ENCODE peak calls at places on chromosomes 4 and X, in nine cellular contexts. O is GM23338, H is stomach, J is spleen, F is SK-N-SH, Z is H1, X is K562, R is HCT116, B is endothelial cell of umbilical vein. Q is an unnamed sample.

GRCh38 chr4:90069151-90069550 is 58.0 kb upstream of the CCSER1 start:
- DNase-seq in R (peak; percentile 47), B (peak; percentile 6), Z (no peak), F (no peak), O (no peak), X (no peak), J (no peak), H (no peak), Q (no peak)

GRCh38 chr4:6263541-6264540 is 5.8 kb upstream of the WFS1 start:
- DNase-seq in X (peak; percentile 45), O (peak; percentile 68), H (peak; percentile 61), Z (peak; percentile 58), J (peak; percentile 74), B (peak; percentile 69), R (no peak), F (peak; percentile 69), Q (no peak)

GRCh38 chrX:125778256-125778655 is 387.8 kb downstream of the DCAF12L2 start:
- DNase-seq in X (no peak), B (no peak), J (no peak), H (no peak), F (no peak), Z (no peak), O (no peak), R (no peak), Q (no peak)

GRCh38 chr4:89110541-89110985 is 770 bp upstream of the TIGD2 start:
- DNase-seq in R (no peak), H (no peak), X (peak; percentile 22), F (no peak), J (no peak), O (peak; percentile 67), Z (peak; percentile 58), B (no peak), Q (no peak)

GRCh38 chr4:27791640-27792039 is 931.0 kb downstream of the STIM2 start:
- DNase-seq in O (no peak), B (no peak), J (no peak), H (no peak), R (no peak), F (no peak), Z (no peak), X (no peak), Q (no peak)

GRCh38 chrX:49139713-49140112 is 16.2 kb upstream of the GPKOW start:
- DNase-seq in J (no peak), O (no peak), R (no peak), Z (no peak), B (no peak), H (no peak), X (peak; percentile 44), F (no peak), Q (no peak)

GRCh38 chr4:142901166-142901662 is 55.1 kb upstream of the INPP4B start:
- DNase-seq in O (no peak), J (no peak), R (no peak), Z (no peak), F (no peak), H (no peak), X (no peak), B (no peak), Q (no peak)

GRCh38 chrX:21168401-21169160 is 205.6 kb upstream of the CNKSR2 start:
- DNase-seq in O (no peak), R (no peak), F (no peak), J (no peak), H (no peak), X (no peak), Z (no peak), B (no peak), Q (no peak)

GRCh38 chr4:49044270-49044669 is 58.2 kb downstream of the CWH43 start:
- DNase-seq in O (no peak), Z (no peak), B (no peak), H (no peak), F (no peak), J (no peak), X (no peak), R (no peak), Q (no peak)

GRCh38 chr4:138834029-138834428 is 181.6 kb upstream of the NOCT start:
- DNase-seq in H (no peak), F (no peak), Z (no peak), X (no peak), B (no peak), J (no peak), O (no peak), R (no peak), Q (no peak)

GRCh38 chrX:150429577-150429976 is 66.5 kb downstream of the MAMLD1 start:
- DNase-seq in B (no peak), F (no peak), X (no peak), Z (no peak), J (no peak), O (no peak), H (no peak), R (no peak), Q (no peak)

GRCh38 chrX:145853181-145853580 is 35.6 kb downstream of the SLITRK2 start:
- DNase-seq in R (no peak), X (no peak), B (no peak), Z (no peak), O (no peak), H (no peak), F (no peak), J (no peak), Q (no peak)

GRCh38 chr4:72613959-72614358 is 44.9 kb upstream of the ADAMTS3 start:
- DNase-seq in Z (no peak), J (no peak), F (no peak), X (peak; percentile 44), B (no peak), O (no peak), R (no peak), H (no peak), Q (no peak)

GRCh38 chr4:98150092-98150761 is 7.0 kb upstream of the STPG2 start:
- DNase-seq in B (no peak), Z (no peak), R (no peak), J (no peak), F (no peak), H (no peak), O (no peak), X (no peak), Q (no peak)
- TF ChIP-seq CTCF in B (no peak), Z (no peak), R (peak; percentile 46), J (no peak), F (peak; percentile 61), H (no peak), O (peak; percentile 52), X (peak; percentile 43), Q (no peak)

GRCh38 chr4:37661643-37662221 is 24.4 kb downstream of the RELL1 start:
- DNase-seq in Z (no peak), J (no peak), B (peak; percentile 48), X (no peak), F (no peak), O (no peak), H (no peak), R (no peak), Q (no peak)

GRCh38 chr4:37664696-37665095 is 21.5 kb downstream of the RELL1 start:
- DNase-seq in F (no peak), B (no peak), R (no peak), H (no peak), J (no peak), X (no peak), Z (no peak), O (peak; percentile 54), Q (no peak)

GRCh38 chr4:37663552-37663951 is 22.6 kb downstream of the RELL1 start:
- DNase-seq in R (no peak), J (no peak), O (no peak), H (no peak), F (no peak), X (peak; percentile 9), B (no peak), Z (no peak), Q (no peak)

GRCh38 chr4:37662861-37663390 is 23.2 kb downstream of the RELL1 start:
- DNase-seq in H (no peak), Z (no peak), F (no peak), O (peak; percentile 12), R (no peak), B (no peak), X (no peak), J (no peak), Q (no peak)

DNA sequence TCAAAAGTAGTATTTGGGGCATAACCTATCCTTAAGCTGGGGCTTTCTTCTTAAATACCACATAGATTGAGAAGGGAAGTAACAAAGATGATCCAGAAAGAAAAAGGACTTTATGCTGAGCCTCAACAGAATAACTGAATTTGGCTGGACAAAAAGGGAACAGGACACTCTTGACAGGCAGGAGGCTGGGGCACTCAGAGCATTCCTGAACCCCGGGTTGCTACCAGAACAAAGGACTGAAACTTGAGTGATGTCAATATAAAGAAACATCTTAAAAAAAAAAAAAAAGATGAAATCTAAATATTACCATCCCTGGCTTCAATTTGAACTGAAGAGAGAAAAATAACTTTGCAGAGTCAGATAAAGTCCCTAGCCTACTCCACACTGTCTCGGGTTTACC is 23.9 kb downstream of the RELL1 start:
- DNase-seq in X (no peak), B (no peak), F (no peak), Z (no peak), R (no peak), J (no peak), H (no peak), O (peak; percentile 57), Q (no peak)
- H3K4me1 ChIP-seq in X (no peaks in the 10 kb centered on the region), B (peaks cover 58% of the 10 kb centered on the region), F (peaks cover 26% of the 10 kb centered on the region), Z (peaks cover 19% of the 10 kb centered on the region), R (peaks cover 60% of the 10 kb centered on the region), J (peaks cover 34% of the 10 kb centered on the region), H (peaks cover 86% of the 10 kb centered on the region), O (peaks cover 52% of the 10 kb centered on the region), Q (peaks cover 63% of the 10 kb centered on the region)

DNA sequence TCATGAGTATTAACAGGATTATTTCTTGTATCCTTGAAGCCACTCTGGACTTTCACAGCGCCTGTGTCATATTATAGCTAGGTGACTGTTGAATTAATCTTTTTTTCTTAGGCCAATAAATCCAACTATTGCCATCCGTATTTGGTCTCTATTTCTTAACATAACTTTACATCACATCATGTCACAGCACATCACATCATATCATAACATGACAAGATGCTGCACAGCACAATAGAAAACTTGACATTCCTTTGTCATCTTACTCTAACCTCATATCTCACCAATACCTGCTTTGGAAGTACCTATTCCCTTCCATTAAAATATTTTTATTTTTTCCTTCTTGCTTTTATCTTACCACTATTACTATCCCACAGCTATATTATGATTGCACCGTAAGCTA is 1480.8 kb downstream of the TECRL start:
- DNase-seq in X (no peak), Z (no peak), R (no peak), F (no peak), B (no peak), J (no peak), O (no peak), H (no peak), Q (no peak)
- TF ChIP-seq POLR2AphosphoS5 in X (no peak), Z (no peak), R (no peak), F (no peak), B (no peak), J (no peak), O (no peak), H (no peak), Q (no peak)

GRCh38 chr4:88054909-88055308 is 47.5 kb downstream of the PKD2 start:
- DNase-seq in R (peak; percentile 23), X (peak; percentile 34), J (no peak), B (peak; percentile 77), F (peak; percentile 20), O (peak; percentile 70), H (peak; percentile 26), Z (no peak), Q (no peak)
- TF ChIP-seq CTCF in R (peak; percentile 49), X (peak; percentile 60), J (no peak), B (peak; percentile 72), F (peak; percentile 59), O (peak; percentile 58), H (peak; percentile 22), Z (no peak), Q (no peak)